ENCODE peak calls at places on chromosomes 1 and 21, in ten cellular contexts. One of them, this sample, is unnamed.

GRCh38 chr1:55172687-55173086 is 42.5 kb downstream of the USP24 start:
- DNase-seq in RPMI7951: no peak
- DNase-seq in stimulated activated CD4-positive, alpha-beta T cell treated with anti-CD3 and anti-CD28 coated beads, Interleukin-4, amount 100 ng/mL, for 4 hours: no peak
- DNase-seq in nucleus accumbens: no peak
- DNase-seq in tibial nerve: no peak
- DNase-seq in thoracic aorta: no peak
- DNase-seq in HFFc6: no peak
- DNase-seq in HS-5: no peak
- DNase-seq in heart left ventricle: no peak
- DNase-seq in osteocyte: no peak
- DNase-seq in this sample: no peak

GRCh38 chr1:185156321-185156853 is 366 bp downstream of the TRMT1L start:
- DNase-seq in RPMI7951: no peak
- DNase-seq in stimulated activated CD4-positive, alpha-beta T cell treated with anti-CD3 and anti-CD28 coated beads, Interleukin-4, amount 100 ng/mL, for 4 hours: no peak
- DNase-seq in nucleus accumbens: peak
- DNase-seq in tibial nerve: no peak
- DNase-seq in thoracic aorta: peak
- DNase-seq in HFFc6: peak
- DNase-seq in HS-5: no peak
- DNase-seq in heart left ventricle: no peak
- DNase-seq in osteocyte: no peak
- DNase-seq in this sample: no peak

GRCh38 chr21:40967771-40968170 is 120.8 kb upstream of the DSCAM start:
- DNase-seq in RPMI7951: no peak
- DNase-seq in stimulated activated CD4-positive, alpha-beta T cell treated with anti-CD3 and anti-CD28 coated beads, Interleukin-4, amount 100 ng/mL, for 4 hours: no peak
- DNase-seq in nucleus accumbens: no peak
- DNase-seq in tibial nerve: no peak
- DNase-seq in thoracic aorta: no peak
- DNase-seq in HFFc6: no peak
- DNase-seq in HS-5: no peak
- DNase-seq in heart left ventricle: no peak
- DNase-seq in osteocyte: no peak
- DNase-seq in this sample: no peak

GRCh38 chr1:81545734-81546133 is 255.0 kb upstream of the ADGRL2 start:
- DNase-seq in RPMI7951: no peak
- DNase-seq in stimulated activated CD4-positive, alpha-beta T cell treated with anti-CD3 and anti-CD28 coated beads, Interleukin-4, amount 100 ng/mL, for 4 hours: no peak
- DNase-seq in nucleus accumbens: no peak
- DNase-seq in tibial nerve: no peak
- DNase-seq in thoracic aorta: no peak
- DNase-seq in HFFc6: no peak
- DNase-seq in HS-5: no peak
- DNase-seq in heart left ventricle: no peak
- DNase-seq in osteocyte: no peak
- DNase-seq in this sample: no peak

GRCh38 chr1:229148041-229148671 is 122.8 kb upstream of the RAB4A start:
- DNase-seq in RPMI7951: no peak
- DNase-seq in stimulated activated CD4-positive, alpha-beta T cell treated with anti-CD3 and anti-CD28 coated beads, Interleukin-4, amount 100 ng/mL, for 4 hours: no peak
- DNase-seq in nucleus accumbens: no peak
- DNase-seq in tibial nerve: peak
- DNase-seq in thoracic aorta: no peak
- DNase-seq in HFFc6: no peak
- DNase-seq in HS-5: no peak
- DNase-seq in heart left ventricle: peak
- DNase-seq in osteocyte: no peak
- DNase-seq in this sample: no peak

GRCh38 chr1:203085528-203086406 is at the start of gene MYOG:
- DNase-seq in RPMI7951: no peak
- DNase-seq in stimulated activated CD4-positive, alpha-beta T cell treated with anti-CD3 and anti-CD28 coated beads, Interleukin-4, amount 100 ng/mL, for 4 hours: no peak
- DNase-seq in nucleus accumbens: no peak
- DNase-seq in tibial nerve: no peak
- DNase-seq in thoracic aorta: no peak
- DNase-seq in HFFc6: no peak
- DNase-seq in HS-5: no peak
- DNase-seq in heart left ventricle: no peak
- DNase-seq in osteocyte: peak
- DNase-seq in this sample: peak

GRCh38 chr1:4019606-4020331 is 119.7 kb upstream of the C1orf174 start:
- DNase-seq in RPMI7951: no peak
- DNase-seq in stimulated activated CD4-positive, alpha-beta T cell treated with anti-CD3 and anti-CD28 coated beads, Interleukin-4, amount 100 ng/mL, for 4 hours: no peak
- DNase-seq in nucleus accumbens: no peak
- DNase-seq in tibial nerve: no peak
- DNase-seq in thoracic aorta: no peak
- DNase-seq in HFFc6: no peak
- DNase-seq in HS-5: no peak
- DNase-seq in heart left ventricle: no peak
- DNase-seq in osteocyte: no peak
- DNase-seq in this sample: peak

GRCh38 chr1:235943581-235944114 is 76.9 kb upstream of the LYST start:
- DNase-seq in RPMI7951: peak
- DNase-seq in stimulated activated CD4-positive, alpha-beta T cell treated with anti-CD3 and anti-CD28 coated beads, Interleukin-4, amount 100 ng/mL, for 4 hours: no peak
- DNase-seq in nucleus accumbens: no peak
- DNase-seq in tibial nerve: no peak
- DNase-seq in thoracic aorta: no peak
- DNase-seq in HFFc6: peak
- DNase-seq in HS-5: peak
- DNase-seq in heart left ventricle: no peak
- DNase-seq in osteocyte: peak
- DNase-seq in this sample: no peak

GRCh38 chr1:37682334-37682987 is 9.9 kb upstream of the CDCA8 start:
- DNase-seq in RPMI7951: peak
- DNase-seq in stimulated activated CD4-positive, alpha-beta T cell treated with anti-CD3 and anti-CD28 coated beads, Interleukin-4, amount 100 ng/mL, for 4 hours: peak
- DNase-seq in nucleus accumbens: no peak
- DNase-seq in tibial nerve: peak
- DNase-seq in thoracic aorta: peak
- DNase-seq in HFFc6: peak
- DNase-seq in HS-5: no peak
- DNase-seq in heart left ventricle: peak
- DNase-seq in osteocyte: no peak
- DNase-seq in this sample: no peak

GRCh38 chr1:48730164-48730864 is 46.4 kb downstream of the BEND5 start:
- DNase-seq in RPMI7951: no peak
- DNase-seq in stimulated activated CD4-positive, alpha-beta T cell treated with anti-CD3 and anti-CD28 coated beads, Interleukin-4, amount 100 ng/mL, for 4 hours: no peak
- DNase-seq in nucleus accumbens: no peak
- DNase-seq in tibial nerve: no peak
- DNase-seq in thoracic aorta: no peak
- DNase-seq in HFFc6: no peak
- DNase-seq in HS-5: no peak
- DNase-seq in heart left ventricle: no peak
- DNase-seq in osteocyte: no peak
- DNase-seq in this sample: no peak

GRCh38 chr1:180433873-180434272 is 68.5 kb downstream of the ACBD6 start:
- DNase-seq in RPMI7951: no peak
- DNase-seq in stimulated activated CD4-positive, alpha-beta T cell treated with anti-CD3 and anti-CD28 coated beads, Interleukin-4, amount 100 ng/mL, for 4 hours: no peak
- DNase-seq in nucleus accumbens: no peak
- DNase-seq in tibial nerve: no peak
- DNase-seq in thoracic aorta: no peak
- DNase-seq in HFFc6: no peak
- DNase-seq in HS-5: no peak
- DNase-seq in heart left ventricle: no peak
- DNase-seq in osteocyte: no peak
- DNase-seq in this sample: no peak

GRCh38 chr21:16279658-16280581 is 550.1 kb downstream of the USP25 start:
- DNase-seq in RPMI7951: no peak
- DNase-seq in stimulated activated CD4-positive, alpha-beta T cell treated with anti-CD3 and anti-CD28 coated beads, Interleukin-4, amount 100 ng/mL, for 4 hours: no peak
- DNase-seq in nucleus accumbens: peak
- DNase-seq in tibial nerve: no peak
- DNase-seq in thoracic aorta: no peak
- DNase-seq in HFFc6: peak
- DNase-seq in HS-5: no peak
- DNase-seq in heart left ventricle: peak
- DNase-seq in osteocyte: no peak
- DNase-seq in this sample: peak

GRCh38 chr1:74693473-74693872 is 19.9 kb upstream of the ERICH3 start:
- DNase-seq in RPMI7951: no peak
- DNase-seq in stimulated activated CD4-positive, alpha-beta T cell treated with anti-CD3 and anti-CD28 coated beads, Interleukin-4, amount 100 ng/mL, for 4 hours: no peak
- DNase-seq in nucleus accumbens: no peak
- DNase-seq in tibial nerve: no peak
- DNase-seq in thoracic aorta: no peak
- DNase-seq in HFFc6: no peak
- DNase-seq in HS-5: no peak
- DNase-seq in heart left ventricle: no peak
- DNase-seq in osteocyte: no peak
- DNase-seq in this sample: no peak

GRCh38 chr1:206575165-206575893 is 36.9 kb downstream of the EIF2D start:
- DNase-seq in RPMI7951: peak
- DNase-seq in stimulated activated CD4-positive, alpha-beta T cell treated with anti-CD3 and anti-CD28 coated beads, Interleukin-4, amount 100 ng/mL, for 4 hours: no peak
- DNase-seq in nucleus accumbens: no peak
- DNase-seq in tibial nerve: no peak
- DNase-seq in thoracic aorta: no peak
- DNase-seq in HFFc6: peak
- DNase-seq in HS-5: no peak
- DNase-seq in heart left ventricle: peak
- DNase-seq in osteocyte: no peak
- DNase-seq in this sample: no peak

GRCh38 chr1:172002725-172003345 is 161.5 kb downstream of the DNM3 start:
- DNase-seq in RPMI7951: peak
- DNase-seq in stimulated activated CD4-positive, alpha-beta T cell treated with anti-CD3 and anti-CD28 coated beads, Interleukin-4, amount 100 ng/mL, for 4 hours: no peak
- DNase-seq in nucleus accumbens: no peak
- DNase-seq in tibial nerve: no peak
- DNase-seq in thoracic aorta: no peak
- DNase-seq in HFFc6: peak
- DNase-seq in HS-5: no peak
- DNase-seq in heart left ventricle: no peak
- DNase-seq in osteocyte: no peak
- DNase-seq in this sample: no peak

GRCh38 chr1:22892789-22893188 is 79.9 kb downstream of the LACTBL1 start:
- DNase-seq in RPMI7951: no peak
- DNase-seq in stimulated activated CD4-positive, alpha-beta T cell treated with anti-CD3 and anti-CD28 coated beads, Interleukin-4, amount 100 ng/mL, for 4 hours: no peak
- DNase-seq in nucleus accumbens: no peak
- DNase-seq in tibial nerve: no peak
- DNase-seq in thoracic aorta: no peak
- DNase-seq in HFFc6: no peak
- DNase-seq in HS-5: no peak
- DNase-seq in heart left ventricle: no peak
- DNase-seq in osteocyte: no peak
- DNase-seq in this sample: no peak

GRCh38 chr21:33032434-33033047 is 6.8 kb downstream of the OLIG2 start:
- DNase-seq in RPMI7951: no peak
- DNase-seq in stimulated activated CD4-positive, alpha-beta T cell treated with anti-CD3 and anti-CD28 coated beads, Interleukin-4, amount 100 ng/mL, for 4 hours: no peak
- DNase-seq in nucleus accumbens: no peak
- DNase-seq in tibial nerve: no peak
- DNase-seq in thoracic aorta: no peak
- DNase-seq in HFFc6: no peak
- DNase-seq in HS-5: no peak
- DNase-seq in heart left ventricle: no peak
- DNase-seq in osteocyte: no peak
- DNase-seq in this sample: no peak

GRCh38 chr21:44932366-44933181 is 7.3 kb upstream of the SLX9 start:
- DNase-seq in RPMI7951: no peak
- DNase-seq in stimulated activated CD4-positive, alpha-beta T cell treated with anti-CD3 and anti-CD28 coated beads, Interleukin-4, amount 100 ng/mL, for 4 hours: peak
- DNase-seq in nucleus accumbens: no peak
- DNase-seq in tibial nerve: no peak
- DNase-seq in thoracic aorta: no peak
- DNase-seq in HFFc6: no peak
- DNase-seq in HS-5: no peak
- DNase-seq in heart left ventricle: no peak
- DNase-seq in osteocyte: no peak
- DNase-seq in this sample: no peak

This sample was measured in coronary artery.